ENCODE peak calls at places on chromosomes 4 and X, in nine cellular contexts. C is right atrium auricular region, O is heart left ventricle, Z is epithelial cell of proximal tubule, W is body of pancreas, G is heart right ventricle, K is AG09309, L is osteoblast, I is transverse colon. P is an unnamed sample.

GRCh38 chr4:102438873-102439614 is 62.1 kb upstream of the NFKB1 start:
- DNase-seq in C (no peak), O (no peak), Z (peak), W (peak), G (no peak), K (peak), L (peak), I (no peak), P (peak)

GRCh38 chr4:87209696-87210095 is 10.7 kb downstream of the KLHL8 start:
- DNase-seq in C (peak), O (peak), Z (no peak), W (peak), G (peak), K (no peak), L (no peak), I (peak), P (peak)

GRCh38 chrX:154030715-154031305 is 11.1 kb upstream of the IRAK1 start:
- DNase-seq in C (no peak), O (no peak), Z (no peak), W (no peak), G (no peak), K (no peak), L (peak), I (no peak), P (no peak)

GRCh38 chr4:82380344-82380743 is 6.6 kb upstream of the HNRNPD start:
- DNase-seq in C (no peak), O (peak), Z (no peak), W (no peak), G (peak), K (no peak), L (no peak), I (no peak), P (no peak)

GRCh38 chrX:114134465-114134864 is 449.4 kb upstream of the HTR2C start:
- DNase-seq in C (no peak), O (no peak), Z (no peak), W (no peak), G (no peak), K (no peak), L (no peak), I (no peak), P (peak)

GRCh38 chr4:142703694-142704309 is 142.3 kb downstream of the INPP4B start:
- DNase-seq in C (no peak), O (no peak), Z (no peak), W (no peak), G (no peak), K (no peak), L (no peak), I (no peak), P (peak)

GRCh38 chrX:10077425-10078188 is 79.2 kb upstream of the CLCN4 start:
- DNase-seq in C (no peak), O (no peak), Z (no peak), W (no peak), G (no peak), K (no peak), L (no peak), I (no peak), P (peak)

GRCh38 chr4:92864176-92864575 is 560.4 kb downstream of the GRID2 start:
- DNase-seq in C (no peak), O (no peak), Z (no peak), W (no peak), G (no peak), K (no peak), L (no peak), I (no peak), P (no peak)

GRCh38 chr4:114151-114550 is 10.2 kb upstream of the ZNF718 start:
- DNase-seq in C (no peak), O (no peak), Z (no peak), W (no peak), G (no peak), K (no peak), L (no peak), I (no peak), P (no peak)

GRCh38 chr4:118076958-118077766 is 42.9 kb downstream of the NDST3 start:
- DNase-seq in C (no peak), O (no peak), Z (no peak), W (no peak), G (no peak), K (no peak), L (peak), I (peak), P (peak)

GRCh38 chrX:86047174-86047991 is at the start of gene CHM:
- DNase-seq in C (peak), O (peak), Z (peak), W (peak), G (peak), K (peak), L (peak), I (peak), P (peak)

GRCh38 chr4:96642486-96642885 is 802.6 kb downstream of the PDHA2 start:
- DNase-seq in C (no peak), O (no peak), Z (no peak), W (no peak), G (no peak), K (no peak), L (no peak), I (no peak), P (no peak)

GRCh38 chrX:148333989-148334388 is 166.4 kb upstream of the AFF2 start:
- DNase-seq in C (no peak), O (no peak), Z (no peak), W (no peak), G (no peak), K (no peak), L (no peak), I (no peak), P (no peak)

GRCh38 chr4:164138521-164138920 is 615.4 kb upstream of the SMIM31 start:
- DNase-seq in C (no peak), O (no peak), Z (no peak), W (no peak), G (no peak), K (no peak), L (no peak), I (no peak), P (no peak)

GRCh38 chrX:107826286-107827136 is 845 bp downstream of the MID2 start:
- DNase-seq in C (no peak), O (peak), Z (no peak), W (peak), G (peak), K (no peak), L (peak), I (peak), P (peak)

GRCh38 chrX:153902388-153902787 is 2.1 kb upstream of the AVPR2 start:
- DNase-seq in C (no peak), O (no peak), Z (no peak), W (no peak), G (no peak), K (no peak), L (no peak), I (no peak), P (no peak)

GRCh38 chr4:118738999-118739690 is 54.0 kb downstream of the METTL14 start:
- DNase-seq in C (no peak), O (no peak), Z (no peak), W (no peak), G (no peak), K (no peak), L (no peak), I (no peak), P (no peak)

GRCh38 chrX:25534096-25534495 is 518.3 kb upstream of the ARX start:
- DNase-seq in C (no peak), O (no peak), Z (no peak), W (no peak), G (no peak), K (no peak), L (no peak), I (no peak), P (no peak)

GRCh38 chrX:38999967-39000745 is 198.9 kb downstream of the MID1IP1 start:
- DNase-seq in C (no peak), O (no peak), Z (no peak), W (no peak), G (no peak), K (no peak), L (no peak), I (no peak), P (no peak)

GRCh38 chr4:2843023-2843908 is at the start of gene ADD1:
- DNase-seq in C (peak), O (peak), Z (no peak), W (peak), G (peak), K (peak), L (peak), I (peak), P (peak)

GRCh38 chr4:2847297-2847871 is 3.7 kb downstream of the ADD1 start:
- DNase-seq in C (no peak), O (no peak), Z (no peak), W (no peak), G (no peak), K (no peak), L (no peak), I (no peak), P (no peak)

GRCh38 chr4:2846172-2846571 is 2.5 kb downstream of the ADD1 start:
- DNase-seq in C (no peak), O (no peak), Z (no peak), W (no peak), G (no peak), K (no peak), L (no peak), I (no peak), P (no peak)

GRCh38 chr4:2842667-2843022 is 999 bp upstream of the ADD1 start:
- DNase-seq in C (no peak), O (no peak), Z (no peak), W (no peak), G (no peak), K (no peak), L (peak), I (no peak), P (no peak)

GRCh38 chr4:2843909-2844584 is 403 bp downstream of the ADD1 start:
- DNase-seq in C (peak), O (peak), Z (no peak), W (peak), G (peak), K (no peak), L (peak), I (peak), P (peak)
- TF ChIP-seq CTCF in C (no peak), O (no peak), Z (no peak), W (no peak), G (no peak), K (no peak), L (no peak), I (peak), P (no peak)

GRCh38 chrX:77446029-77446585 is 1.1 kb upstream of the FGF16 start:
- DNase-seq in C (no peak), O (no peak), Z (no peak), W (no peak), G (peak), K (no peak), L (peak), I (peak), P (no peak)

GRCh38 chrX:77447339-77448149 is at the start of gene FGF16:
- DNase-seq in C (no peak), O (no peak), Z (no peak), W (no peak), G (peak), K (no peak), L (peak), I (no peak), P (no peak)

GRCh38 chrX:77444075-77444474 is 3.1 kb upstream of the FGF16 start:
- DNase-seq in C (no peak), O (no peak), Z (no peak), W (no peak), G (no peak), K (no peak), L (peak), I (no peak), P (no peak)

GRCh38 chrX:77448170-77448569 is 981 bp downstream of the FGF16 start:
- DNase-seq in C (no peak), O (no peak), Z (no peak), W (no peak), G (peak), K (no peak), L (no peak), I (no peak), P (no peak)

DNA sequence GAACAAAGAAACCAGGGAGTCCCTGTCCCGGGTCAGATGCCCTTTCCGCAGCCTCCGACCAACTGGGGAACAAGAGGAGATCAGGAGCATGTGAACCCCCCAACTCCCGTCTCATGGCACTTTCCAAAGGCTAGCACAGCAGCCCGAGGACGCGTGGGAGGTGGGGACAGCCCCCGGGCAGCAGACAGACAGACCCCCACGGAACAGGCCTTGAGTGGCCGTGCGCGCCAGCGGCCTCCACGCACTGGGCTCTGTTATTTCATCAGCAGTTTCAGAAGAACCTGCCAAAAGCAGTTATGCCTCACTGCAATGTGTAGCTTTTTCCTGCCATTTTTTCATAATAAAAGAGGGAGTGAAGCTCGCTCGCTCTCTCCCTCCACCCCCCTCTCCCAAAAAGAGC is 349 bp upstream of the FGF16 start:
- DNase-seq in C (no peak), O (no peak), Z (no peak), W (no peak), G (no peak), K (no peak), L (no peak), I (no peak), P (no peak)
- H3K4me3 ChIP-seq in C (peak), O (peak), Z (peak), W (no peak), G (no peak), K (peak), L (peak), I (no peak), P (peak)

DNA sequence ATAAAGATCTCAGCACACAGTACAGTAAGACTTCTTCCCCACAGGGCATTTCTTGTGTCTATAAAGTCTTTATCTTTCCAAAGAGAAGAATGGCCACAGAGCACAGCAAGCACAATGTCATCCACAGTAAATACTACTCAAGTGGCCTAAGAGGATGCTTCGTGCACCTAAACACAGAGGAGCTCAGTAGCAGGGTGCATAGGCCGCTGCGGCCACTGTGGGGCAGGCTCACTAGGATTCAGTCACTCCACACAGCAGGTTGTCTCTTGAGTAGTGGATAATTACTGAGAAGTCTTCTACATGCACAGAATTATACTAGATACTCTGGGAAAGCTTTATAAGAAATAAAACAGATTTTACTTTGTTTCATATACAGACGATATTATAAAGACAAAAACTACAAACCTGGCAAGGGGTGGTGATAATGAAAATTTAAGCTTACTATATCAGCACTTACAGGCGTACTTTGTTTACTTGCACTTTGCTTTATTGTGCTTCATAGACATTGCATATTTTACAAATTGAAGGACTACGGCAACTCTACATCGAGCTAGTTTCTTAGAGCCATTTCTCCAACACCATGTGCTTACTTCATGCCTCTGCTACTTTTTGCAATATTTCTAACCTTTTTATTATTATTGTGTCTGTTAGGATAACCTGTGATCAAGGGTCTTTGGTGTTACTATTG is 78.5 kb downstream of the PRDM5 start:
- DNase-seq in C (no peak), O (no peak), Z (no peak), W (peak), G (peak), K (no peak), L (no peak), I (peak), P (no peak)
- TF ChIP-seq CTCF in C (peak), O (peak), Z (peak), W (no peak), G (peak), K (peak), L (peak), I (peak), P (peak)

GRCh38 chr4:68346461-68346860 is 3.4 kb downstream of the YTHDC1 start:
- DNase-seq in C (no peak), O (no peak), Z (no peak), W (no peak), G (no peak), K (no peak), L (no peak), I (no peak), P (no peak)
- H3K4me3 ChIP-seq in C (no peak), O (no peak), Z (peak), W (no peak), G (no peak), K (no peak), L (no peak), I (no peak), P (no peak)

GRCh38 chrX:18828832-18829404 is 121.5 kb downstream of the PPEF1 start:
- DNase-seq in C (no peak), O (no peak), Z (no peak), W (no peak), G (no peak), K (no peak), L (no peak), I (no peak), P (no peak)
- TF ChIP-seq CTCF in C (no peak), O (no peak), Z (no peak), W (no peak), G (no peak), K (no peak), L (no peak), I (no peak), P (no peak)

GRCh38 chr4:183906486-183906735 is 1.3 kb downstream of the STOX2 start:
- DNase-seq in C (no peak), O (peak), Z (no peak), W (no peak), G (no peak), K (no peak), L (no peak), I (no peak), P (no peak)
- H3K4me3 ChIP-seq in C (peak), O (peak), Z (peak), W (peak), G (peak), K (no peak), L (no peak), I (peak), P (peak)

GRCh38 chr4:74339501-74339900 is 25.4 kb upstream of the EREG start:
- DNase-seq in C (no peak), O (no peak), Z (no peak), W (no peak), G (no peak), K (no peak), L (no peak), I (no peak), P (no peak)

GRCh38 chr4:74338792-74339333 is 26.1 kb upstream of the EREG start:
- DNase-seq in C (no peak), O (no peak), Z (no peak), W (peak), G (no peak), K (no peak), L (no peak), I (no peak), P (no peak)

GRCh38 chr4:74344031-74344430 is 20.9 kb upstream of the EREG start:
- DNase-seq in C (no peak), O (no peak), Z (no peak), W (no peak), G (no peak), K (no peak), L (no peak), I (no peak), P (no peak)
- TF ChIP-seq CTCF in C (no peak), O (no peak), Z (no peak), W (no peak), G (no peak), K (no peak), L (no peak), I (no peak), P (no peak)

GRCh38 chr4:3833326-3833989 is 67.3 kb downstream of the ADRA2C start:
- DNase-seq in C (no peak), O (no peak), Z (no peak), W (no peak), G (no peak), K (no peak), L (peak), I (no peak), P (no peak)

GRCh38 chr4:3834186-3834920 is 68.2 kb downstream of the ADRA2C start:
- DNase-seq in C (no peak), O (no peak), Z (no peak), W (no peak), G (no peak), K (no peak), L (peak), I (no peak), P (no peak)

GRCh38 chr4:3836041-3836801 is 70.0 kb downstream of the ADRA2C start:
- DNase-seq in C (no peak), O (no peak), Z (no peak), W (no peak), G (no peak), K (no peak), L (peak), I (no peak), P (no peak)

GRCh38 chr4:3835527-3836040 is 69.4 kb downstream of the ADRA2C start:
- DNase-seq in C (no peak), O (no peak), Z (no peak), W (no peak), G (no peak), K (no peak), L (peak), I (no peak), P (no peak)

GRCh38 chr4:3834921-3835521 is 68.8 kb downstream of the ADRA2C start:
- DNase-seq in C (no peak), O (no peak), Z (no peak), W (no peak), G (no peak), K (no peak), L (peak), I (no peak), P (no peak)
- H3K4me3 ChIP-seq in C (no peak), O (no peak), Z (no peak), W (no peak), G (no peak), K (no peak), L (no peak), I (no peak), P (no peak)

GRCh38 chrX:134761788-134762187 is 103.5 kb upstream of the PLAC1 start:
- DNase-seq in C (no peak), O (no peak), Z (no peak), W (peak), G (no peak), K (no peak), L (peak), I (no peak), P (no peak)
- TF ChIP-seq CTCF in C (peak), O (peak), Z (peak), W (no peak), G (peak), K (peak), L (peak), I (no peak), P (peak)

GRCh38 chr4:89839558-89839957 is 2.6 kb upstream of the SNCA start:
- DNase-seq in C (no peak), O (no peak), Z (no peak), W (no peak), G (no peak), K (no peak), L (no peak), I (no peak), P (no peak)

GRCh38 chr4:89836897-89837384 is at the start of gene SNCA:
- DNase-seq in C (peak), O (peak), Z (no peak), W (peak), G (peak), K (no peak), L (peak), I (peak), P (peak)

GRCh38 chr4:89838005-89838404 is 1.0 kb upstream of the SNCA start:
- DNase-seq in C (no peak), O (no peak), Z (no peak), W (no peak), G (no peak), K (no peak), L (no peak), I (no peak), P (no peak)

GRCh38 chr4:89836031-89836777 is 757 bp downstream of the SNCA start:
- DNase-seq in C (no peak), O (no peak), Z (no peak), W (no peak), G (no peak), K (no peak), L (no peak), I (no peak), P (no peak)

DNA sequence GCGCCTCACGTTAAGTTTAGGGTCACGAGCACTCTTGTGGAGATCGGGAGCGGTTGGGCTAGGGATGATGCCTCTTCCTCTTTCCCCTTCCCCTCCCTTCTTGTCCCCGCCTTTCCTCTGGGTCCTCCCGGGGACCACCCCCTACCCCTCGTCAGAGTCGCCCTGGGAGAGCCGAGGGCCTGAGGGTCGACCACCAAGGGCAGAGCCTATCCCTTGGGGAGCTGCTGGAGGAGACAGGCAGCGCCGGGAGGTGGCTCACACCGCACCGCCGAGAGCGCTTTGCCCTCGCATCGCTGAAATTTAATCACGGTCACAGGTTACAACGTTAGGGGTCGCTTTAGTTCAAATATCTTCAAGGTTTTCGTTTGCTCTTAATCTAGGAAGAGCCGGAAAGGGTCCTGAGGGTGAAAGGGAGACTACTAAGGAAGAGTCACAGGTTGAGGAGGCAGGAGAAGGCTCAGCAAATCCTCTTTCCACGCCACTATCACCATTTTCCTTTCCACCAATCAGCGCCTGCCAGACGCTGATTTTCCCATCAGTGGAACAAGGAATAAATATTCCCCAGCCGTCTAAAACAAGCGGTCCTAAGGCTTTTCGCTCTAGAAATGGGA is 529 bp upstream of the SNCA start:
- DNase-seq in C (no peak), O (no peak), Z (no peak), W (no peak), G (peak), K (no peak), L (no peak), I (no peak), P (peak)
- H3K4me3 ChIP-seq in C (peak), O (peak), Z (peak), W (peak), G (peak), K (peak), L (peak), I (peak), P (peak)

P was measured in cardiac fibroblast.